ENCODE peak calls at places on chromosomes 6 and 20, in five cellular contexts. L, J, C, G and I are unnamed samples.

GRCh38 chr6:29501106-29501505 is 13.3 kb upstream of the MAS1L start:
- DNase-seq in J (no peak), C (no peak), G (no peak), L (no peak), I (no peak)

GRCh38 chr6:4567141-4567540 is 209.1 kb upstream of the CDYL start:
- DNase-seq in L (peak; percentile 25), J (no peak), G (no peak), C (no peak), I (no peak)

GRCh38 chr20:20010639-20011500 is 6.3 kb upstream of the NAA20 start:
- DNase-seq in L (no peak), G (no peak), C (no peak), J (no peak), I (no peak)

GRCh38 chr6:63764318-63764916 is 128.8 kb downstream of the PHF3 start:
- DNase-seq in C (no peak), L (no peak), J (peak; percentile 29), G (no peak), I (no peak)

GRCh38 chr6:17413313-17413750 is 19.9 kb downstream of the CAP2 start:
- DNase-seq in C (no peak), L (peak; percentile 57), G (no peak), J (no peak), I (no peak)

GRCh38 chr20:39954585-39954984 is 734.5 kb downstream of the MAFB start:
- DNase-seq in J (no peak), L (no peak), C (no peak), G (peak; percentile 20), I (no peak)

GRCh38 chr20:5973971-5974370 is 23.5 kb downstream of the MCM8 start:
- DNase-seq in C (no peak), J (no peak), G (no peak), L (no peak), I (no peak)

GRCh38 chr6:99185525-99185924 is 163.9 kb downstream of the FAXC start:
- DNase-seq in G (no peak), L (no peak), J (no peak), C (no peak), I (no peak)

GRCh38 chr6:52496609-52497008 is 76.5 kb downstream of the EFHC1 start:
- DNase-seq in C (no peak), L (no peak), J (no peak), G (no peak), I (no peak)

GRCh38 chr20:48489656-48490055 is 338.1 kb downstream of the PREX1 start:
- DNase-seq in L (no peak), J (no peak), G (no peak), C (peak; percentile 3), I (no peak)

GRCh38 chr20:21103582-21104465 is 2.3 kb downstream of the LINC00237 start:
- DNase-seq in C (no peak), J (no peak), L (no peak), G (no peak), I (no peak)

GRCh38 chr6:28218312-28219248 is 6.5 kb upstream of the ZSCAN9 start:
- DNase-seq in J (no peak), C (peak; percentile 78), L (peak; percentile 37), G (peak; percentile 74), I (peak; percentile 88)

GRCh38 chr20:56945057-56945456 is 316.0 kb downstream of the TFAP2C start:
- DNase-seq in G (no peak), J (no peak), L (no peak), C (no peak), I (no peak)

GRCh38 chr20:35617397-35618031 is 1.9 kb downstream of the SPAG4 start:
- DNase-seq in J (no peak), L (peak; percentile 48), G (peak; percentile 54), C (peak; percentile 65), I (peak; percentile 87)

GRCh38 chr6:2101213-2101612 is 144.2 kb downstream of the GMDS start:
- DNase-seq in G (no peak), J (no peak), C (no peak), L (no peak), I (no peak)

GRCh38 chr6:112502348-112503130 is 155.4 kb downstream of the RFPL4B start:
- DNase-seq in L (no peak), J (no peak), C (no peak), G (no peak), I (no peak)

GRCh38 chr20:58209652-58210397 is 18.6 kb downstream of the ANKRD60 start:
- DNase-seq in J (peak; percentile 52), L (peak; percentile 47), C (peak; percentile 85), G (peak; percentile 91), I (peak; percentile 86)

GRCh38 chr6:27296106-27296783 is 15.8 kb downstream of the POM121L2 start:
- DNase-seq in C (no peak), G (no peak), L (peak; percentile 58), J (peak; percentile 36), I (no peak)

DNA sequence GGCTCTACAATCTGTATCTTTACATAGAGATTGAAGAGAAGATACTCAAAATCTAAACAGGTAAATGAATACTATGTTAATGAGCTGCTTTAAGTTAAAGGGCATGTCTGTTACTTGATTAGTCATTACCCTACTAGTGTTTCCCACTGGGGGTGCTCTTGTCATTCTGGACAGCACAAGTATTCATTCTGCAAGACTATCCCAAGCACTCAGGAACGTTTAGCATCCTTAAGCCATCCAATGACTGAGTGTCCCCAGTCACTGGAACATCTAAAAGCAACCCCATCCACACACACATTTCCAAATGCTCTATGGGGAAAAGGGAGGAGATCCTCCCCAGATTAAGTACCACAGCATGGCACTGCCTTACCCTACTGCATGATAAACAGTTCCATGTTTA is 25.7 kb downstream of the EZR start:
- DNase-seq in J (peak; percentile 68), G (no peak), L (peak; percentile 56), C (peak; percentile 6), I (no peak)
- TF ChIP-seq CTCF in J (peak; percentile 62), G (no peak), L (peak; percentile 68), C (no peak), I (peak; percentile 17)

GRCh38 chr6:44126320-44127149 is 717 bp downstream of the MRPL14 start:
- DNase-seq in J (no peak), C (peak; percentile 60), G (peak; percentile 59), L (peak; percentile 86), I (peak; percentile 30)

GRCh38 chr6:44131880-44132279 is 4.5 kb downstream of the TMEM63B start:
- DNase-seq in C (peak; percentile 75), J (no peak), G (no peak), L (no peak), I (no peak)

GRCh38 chr6:44129841-44130322 is 2.5 kb downstream of the TMEM63B start:
- DNase-seq in J (no peak), G (peak; percentile 75), L (no peak), C (no peak), I (no peak)

GRCh38 chr6:44127186-44128019 is at the start of the genes MRPL14 and TMEM63B:
- DNase-seq in G (peak; percentile 87), L (peak; percentile 67), J (peak; percentile 65), C (peak; percentile 91), I (peak; percentile 93)

DNA sequence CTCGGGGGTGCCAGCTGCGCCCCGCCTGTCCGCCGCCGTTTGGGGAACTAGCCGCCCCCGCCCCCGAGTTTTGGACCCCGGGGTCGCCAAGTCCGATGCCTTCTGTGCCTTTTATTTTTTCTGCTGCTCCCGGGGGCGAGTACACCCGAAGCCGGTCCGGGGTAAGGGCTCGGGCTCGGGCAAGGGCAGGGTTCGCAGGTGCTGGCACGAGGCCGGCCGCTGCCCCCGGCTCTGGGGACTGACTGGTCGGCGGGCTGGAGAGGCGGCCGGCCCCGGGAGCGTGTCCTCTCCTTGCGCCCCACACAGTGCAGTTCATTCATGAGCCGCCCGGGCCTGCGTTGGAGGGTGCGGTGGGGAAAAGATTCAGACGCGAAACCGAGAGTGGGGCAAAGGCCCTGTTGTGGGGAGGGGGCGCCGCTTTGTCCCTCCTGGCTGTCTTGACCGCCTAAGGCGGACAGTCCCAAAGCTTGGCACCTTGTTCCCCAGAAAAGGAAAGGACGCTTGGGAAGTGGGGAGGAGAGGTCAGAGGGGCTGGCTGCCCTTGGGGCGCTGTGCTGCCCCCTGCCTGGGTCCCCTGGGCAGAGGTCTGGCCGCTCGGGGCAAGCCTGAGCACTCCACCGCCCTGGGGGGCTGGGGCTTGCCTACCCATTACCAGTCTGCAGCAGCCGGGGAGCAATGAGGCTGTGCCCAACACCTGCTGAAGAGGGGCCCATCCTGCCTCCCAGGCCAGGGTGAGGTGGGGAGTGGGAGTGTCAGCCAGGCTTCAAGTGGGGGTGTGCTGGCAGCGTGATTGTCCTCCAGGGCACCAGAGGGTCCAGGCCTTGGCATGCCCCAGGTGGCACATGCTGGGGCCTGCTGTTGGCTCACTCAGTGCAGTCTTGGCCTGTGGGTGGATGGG is 915 bp downstream of the TMEM63B start:
- DNase-seq in J (no peak), G (peak; percentile 62), C (peak; percentile 57), L (peak; percentile 30), I (peak; percentile 28)
- TF ChIP-seq CTCF in J (peak; percentile 0), G (no peak), C (no peak), L (peak; percentile 23), I (peak; percentile 43)

GRCh38 chr6:169627736-169628423 is 73.9 kb downstream of the WDR27 start:
- DNase-seq in L (no peak), J (no peak), C (no peak), G (no peak), I (no peak)

GRCh38 chr6:169629256-169629655 is 72.6 kb downstream of the WDR27 start:
- DNase-seq in G (no peak), C (no peak), L (no peak), J (no peak), I (no peak)

GRCh38 chr6:169635345-169635744 is 66.5 kb downstream of the WDR27 start:
- DNase-seq in L (no peak), J (no peak), G (no peak), C (no peak), I (no peak)

GRCh38 chr6:169638388-169638787 is 63.4 kb downstream of the WDR27 start:
- DNase-seq in G (no peak), C (no peak), J (no peak), L (no peak), I (no peak)

GRCh38 chr6:169632841-169633240 is 69.0 kb downstream of the WDR27 start:
- DNase-seq in C (no peak), G (no peak), L (no peak), J (no peak), I (no peak)
- TF ChIP-seq CTCF in C (no peak), G (no peak), L (no peak), J (no peak), I (no peak)

DNA sequence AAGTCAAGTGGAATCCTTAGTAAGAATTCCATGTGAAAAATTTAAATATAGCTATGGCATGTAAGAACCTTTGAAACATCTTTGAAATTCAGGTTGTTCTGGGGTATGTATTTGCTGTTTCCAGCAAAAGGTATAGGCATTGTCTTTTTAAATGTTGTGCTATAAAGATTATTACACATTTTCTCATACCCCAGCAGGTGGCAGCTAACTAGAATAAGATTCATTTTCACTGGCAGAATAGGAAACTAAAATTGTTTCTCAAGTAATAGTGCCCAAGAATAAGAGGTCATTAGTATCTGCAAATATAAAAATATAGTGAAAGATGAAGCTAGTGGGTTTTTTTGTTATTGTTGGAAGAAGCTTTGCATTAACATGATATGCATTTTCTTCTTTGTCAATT is 1.8 kb downstream of the GRIK2 start:
- DNase-seq in J (no peak), C (no peak), L (no peak), G (no peak), I (no peak)
- TF ChIP-seq CTCF in J (peak; percentile 6), C (no peak), L (no peak), G (no peak), I (no peak)